ENCODE peak calls at places on chromosomes 13 and 19, in nine cellular contexts. F is sigmoid colon, L is tibial nerve, N is PC-9, V is lung, B is Peyer's patch, Y is GM12864, O is IMR-90, W is astrocyte of the spinal cord. Q is an unnamed sample.

GRCh38 chr19:16420781-16421386 is 50.9 kb downstream of the EPS15L1 start:
- DNase-seq in F (peak), L (no peak), N (no peak), V (no peak), B (no peak), Y (no peak), O (no peak), W (no peak), Q (no peak)

GRCh38 chr13:105207586-105208293 is 1327.7 kb downstream of the EFNB2 start:
- DNase-seq in F (no peak), L (no peak), N (no peak), V (no peak), B (no peak), Y (no peak), O (peak), W (no peak), Q (peak)

GRCh38 chr19:14048439-14049153 is 13.3 kb downstream of the PALM3 start:
- DNase-seq in F (no peak), L (no peak), N (peak), V (peak), B (peak), Y (no peak), O (no peak), W (no peak), Q (peak)

GRCh38 chr13:27500806-27501534 is 50.6 kb upstream of the MTIF3 start:
- DNase-seq in F (no peak), L (no peak), N (no peak), V (no peak), B (no peak), Y (no peak), O (no peak), W (no peak), Q (no peak)

GRCh38 chr19:11063434-11063833 is 25.8 kb upstream of the LDLR start:
- DNase-seq in F (no peak), L (no peak), N (no peak), V (no peak), B (no peak), Y (no peak), O (no peak), W (no peak), Q (no peak)

GRCh38 chr19:18156841-18157464 is 4.0 kb downstream of the PIK3R2 start:
- DNase-seq in F (peak), L (peak), N (no peak), V (peak), B (peak), Y (no peak), O (peak), W (peak), Q (peak)

GRCh38 chr13:67878376-67878775 is 648.2 kb upstream of the PCDH9 start:
- DNase-seq in F (no peak), L (no peak), N (no peak), V (no peak), B (no peak), Y (no peak), O (no peak), W (no peak), Q (no peak)

GRCh38 chr13:63942372-63942771 is 2526.7 kb upstream of the PCDH20 start:
- DNase-seq in F (no peak), L (no peak), N (no peak), V (no peak), B (no peak), Y (no peak), O (peak), W (no peak), Q (peak)

GRCh38 chr13:93234459-93234858 is 7.9 kb downstream of the GPC6 start:
- DNase-seq in F (no peak), L (no peak), N (no peak), V (no peak), B (no peak), Y (no peak), O (no peak), W (no peak), Q (no peak)

GRCh38 chr13:25943081-25943480 is 108.7 kb downstream of the SHISA2 start:
- DNase-seq in F (no peak), L (no peak), N (no peak), V (no peak), B (no peak), Y (no peak), O (no peak), W (no peak), Q (no peak)

GRCh38 chr19:11125994-11126685 is 29.4 kb downstream of the SPC24 start:
- DNase-seq in F (peak), L (peak), N (peak), V (peak), B (peak), Y (no peak), O (peak), W (peak), Q (peak)

GRCh38 chr19:47490847-47491246 is 6.8 kb upstream of the KPTN start:
- DNase-seq in F (peak), L (no peak), N (no peak), V (no peak), B (no peak), Y (no peak), O (no peak), W (no peak), Q (no peak)

GRCh38 chr19:35843676-35844481 is 8.4 kb downstream of the NPHS1 start:
- DNase-seq in F (no peak), L (no peak), N (no peak), V (no peak), B (no peak), Y (no peak), O (no peak), W (no peak), Q (no peak)

GRCh38 chr13:101453784-101454201 is 1.3 kb downstream of the ITGBL1 start:
- DNase-seq in F (no peak), L (no peak), N (peak), V (peak), B (no peak), Y (no peak), O (no peak), W (no peak), Q (no peak)

GRCh38 chr19:56294557-56294956 is 20.1 kb downstream of the ZSCAN5A start:
- DNase-seq in F (no peak), L (no peak), N (no peak), V (no peak), B (no peak), Y (no peak), O (peak), W (peak), Q (peak)

GRCh38 chr19:7527516-7528191 is 5.2 kb downstream of the MCOLN1 start:
- DNase-seq in F (no peak), L (no peak), N (no peak), V (no peak), B (peak), Y (no peak), O (no peak), W (no peak), Q (no peak)

GRCh38 chr19:51702103-51702753 is 9.1 kb downstream of the SPACA6 start:
- DNase-seq in F (peak), L (peak), N (no peak), V (peak), B (peak), Y (no peak), O (peak), W (peak), Q (peak)

GRCh38 chr19:38718747-38719543 is 25.3 kb downstream of the CAPN12 start:
- DNase-seq in F (peak), L (no peak), N (peak), V (peak), B (no peak), Y (no peak), O (no peak), W (peak), Q (peak)

GRCh38 chr19:6551607-6552450 is 21.0 kb downstream of the TNFSF9 start:
- DNase-seq in F (no peak), L (no peak), N (no peak), V (no peak), B (peak), Y (no peak), O (no peak), W (no peak), Q (no peak)

GRCh38 chr19:39765091-39766076 is 13.3 kb upstream of the LEUTX start:
- DNase-seq in F (no peak), L (no peak), N (no peak), V (peak), B (no peak), Y (no peak), O (peak), W (peak), Q (peak)

GRCh38 chr19:46718157-46718933 is 1.4 kb upstream of the PRKD2 start:
- DNase-seq in F (no peak), L (no peak), N (peak), V (no peak), B (no peak), Y (peak), O (no peak), W (no peak), Q (peak)

GRCh38 chr19:29606420-29606747 is 301 bp downstream of the POP4 start:
- DNase-seq in F (no peak), L (no peak), N (no peak), V (no peak), B (no peak), Y (no peak), O (no peak), W (no peak), Q (no peak)

GRCh38 chr19:52778811-52779210 is 7.8 kb downstream of the ZNF600 start:
- DNase-seq in F (no peak), L (no peak), N (no peak), V (no peak), B (no peak), Y (no peak), O (peak), W (no peak), Q (peak)

GRCh38 chr13:52127783-52128702 is 830 bp downstream of the NEK5 start:
- DNase-seq in F (peak), L (no peak), N (peak), V (peak), B (no peak), Y (peak), O (peak), W (peak), Q (peak)

GRCh38 chr19:45767881-45768643 is 990 bp downstream of the SIX5 start:
- DNase-seq in F (peak), L (no peak), N (peak), V (peak), B (peak), Y (no peak), O (peak), W (peak), Q (peak)

GRCh38 chr13:95235199-95235726 is 66.0 kb downstream of the ABCC4 start:
- DNase-seq in F (no peak), L (no peak), N (no peak), V (peak), B (no peak), Y (no peak), O (no peak), W (no peak), Q (peak)

GRCh38 chr13:106182404-106182803 is 353.1 kb downstream of the EFNB2 start:
- DNase-seq in F (no peak), L (no peak), N (peak), V (no peak), B (no peak), Y (no peak), O (peak), W (peak), Q (peak)

GRCh38 chr19:17511724-17512573 is 500 bp downstream of the PGLS start:
- DNase-seq in F (peak), L (peak), N (peak), V (peak), B (peak), Y (peak), O (peak), W (peak), Q (peak)

DNA sequence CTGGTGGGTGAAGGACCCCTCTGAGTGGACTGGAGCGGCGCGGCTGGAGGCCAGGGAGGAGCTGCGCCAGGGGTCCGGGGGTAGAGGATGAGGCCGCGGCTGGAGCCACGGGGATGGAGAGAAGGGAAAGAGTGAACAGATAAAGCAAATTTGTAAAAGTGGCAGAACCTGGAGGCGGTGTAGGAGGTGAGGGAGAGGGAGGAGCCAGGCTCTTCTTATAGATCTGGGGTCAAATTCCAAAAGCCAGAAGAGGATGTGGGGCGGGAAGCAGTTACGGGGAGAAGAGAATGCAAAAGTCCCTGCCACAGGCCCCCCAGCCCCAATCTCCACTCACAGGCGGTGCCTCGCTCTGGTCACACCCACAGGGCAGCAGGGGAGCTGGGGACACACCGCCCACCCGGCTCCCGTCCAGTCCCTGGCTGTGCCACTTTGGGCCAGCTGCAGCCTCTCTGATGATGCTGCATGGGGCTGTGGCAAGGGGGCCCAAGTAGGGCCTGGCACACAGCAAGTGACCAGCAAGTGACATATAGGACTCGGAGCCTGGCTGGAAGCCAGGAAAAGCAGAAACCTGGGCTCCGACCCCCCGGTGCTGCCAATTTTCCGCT is 11.1 kb downstream of the LRRC4B start:
- DNase-seq in F (no peak), L (no peak), N (no peak), V (no peak), B (no peak), Y (no peak), O (no peak), W (no peak), Q (no peak)
- H3K4me3 ChIP-seq in F (no peak), L (no peak), N (no peak), V (no peak), B (no peak), Y (no peak), O (no peak), W (no peak), Q (no peak)

GRCh38 chr13:29578300-29579048 is 17.0 kb downstream of the SLC7A1 start:
- DNase-seq in F (no peak), L (no peak), N (no peak), V (no peak), B (no peak), Y (no peak), O (no peak), W (no peak), Q (no peak)
- TF ChIP-seq CTCF in F (no peak), L (no peak), N (no peak), V (no peak), B (no peak), Y (no peak), O (no peak), W (no peak), Q (no peak)

GRCh38 chr13:31945202-31945978 is 86.2 kb upstream of the FRY start:
- DNase-seq in F (peak), L (peak), N (peak), V (peak), B (peak), Y (no peak), O (peak), W (peak), Q (peak)

GRCh38 chr13:31946091-31946770 is 85.3 kb upstream of the FRY start:
- DNase-seq in F (no peak), L (no peak), N (peak), V (no peak), B (no peak), Y (no peak), O (peak), W (no peak), Q (peak)

GRCh38 chr13:31944262-31945160 is 87.1 kb upstream of the FRY start:
- DNase-seq in F (no peak), L (no peak), N (no peak), V (no peak), B (no peak), Y (no peak), O (no peak), W (no peak), Q (no peak)

GRCh38 chr13:31947506-31947905 is 84.1 kb upstream of the FRY start:
- DNase-seq in F (no peak), L (no peak), N (no peak), V (no peak), B (no peak), Y (no peak), O (no peak), W (no peak), Q (no peak)

DNA sequence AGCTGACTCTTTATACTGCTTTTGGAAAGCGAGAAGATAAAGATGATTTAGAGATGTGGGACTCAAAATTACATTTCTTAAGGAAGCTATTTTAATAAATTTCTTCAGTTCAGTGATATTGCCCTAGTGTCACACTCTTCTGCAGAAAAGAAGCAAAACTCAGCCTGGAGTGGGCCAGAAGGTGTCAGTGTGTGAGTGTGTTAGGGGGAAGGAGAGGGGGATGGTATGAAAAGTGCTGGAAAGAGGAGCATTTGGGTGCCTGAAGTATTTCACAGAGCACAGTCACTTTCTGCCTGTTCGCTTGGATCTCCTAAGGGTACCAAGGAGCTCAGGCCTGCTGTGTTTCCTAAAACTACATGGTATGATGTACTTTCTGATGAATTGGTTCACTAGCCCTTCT is 84.5 kb upstream of the FRY start:
- DNase-seq in F (no peak), L (no peak), N (no peak), V (no peak), B (no peak), Y (no peak), O (no peak), W (no peak), Q (no peak)
- H3K4me3 ChIP-seq in F (no peak), L (no peak), N (peak), V (no peak), B (no peak), Y (no peak), O (no peak), W (no peak), Q (no peak)

DNA sequence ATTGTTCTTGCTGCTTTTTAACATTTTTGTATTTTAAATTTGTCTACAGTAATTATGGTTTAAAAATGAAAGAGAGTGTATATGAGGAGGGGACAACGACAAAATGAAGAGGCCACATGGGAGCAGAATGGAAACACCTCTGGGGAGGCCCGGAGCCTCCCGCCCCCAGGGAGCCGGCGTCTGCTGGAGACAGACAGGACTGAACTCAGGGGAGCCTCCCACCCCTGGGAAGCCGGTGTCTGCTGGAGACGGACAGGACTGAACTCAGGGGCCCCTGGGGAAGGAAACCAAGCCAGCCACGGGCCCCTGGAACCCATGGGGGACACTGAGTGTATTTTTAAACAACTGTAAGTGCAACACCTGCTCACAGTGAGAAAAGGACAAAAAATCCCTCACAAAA is 16.7 kb upstream of the SLC39A3 start:
- DNase-seq in F (no peak), L (no peak), N (no peak), V (no peak), B (no peak), Y (no peak), O (no peak), W (no peak), Q (no peak)
- TF ChIP-seq CTCF in F (no peak), L (no peak), N (no peak), V (no peak), B (no peak), Y (no peak), O (no peak), W (no peak), Q (no peak)